ENCODE peak calls at places on chromosomes 6 and 20, in nine cellular contexts. One of them, this sample, is unnamed.

GRCh38 chr6:30917487-30917886 is 3.4 kb downstream of the VARS2 start:
- DNase-seq in HepG2: no peak
- DNase-seq in upper lobe of right lung: no peak
- DNase-seq in right cardiac atrium: no peak
- DNase-seq in body of pancreas: no peak
- DNase-seq in breast epithelium: no peak
- DNase-seq in heart left ventricle: no peak
- DNase-seq in fibroblast of lung: no peak
- DNase-seq in effector memory CD4-positive, alpha-beta T cell: no peak
- DNase-seq in this sample: no peak

GRCh38 chr6:97322226-97322625 is 39.2 kb upstream of the MMS22L start:
- DNase-seq in right cardiac atrium: no peak
- DNase-seq in fibroblast of lung: no peak
- DNase-seq in effector memory CD4-positive, alpha-beta T cell: no peak
- DNase-seq in breast epithelium: no peak
- DNase-seq in body of pancreas: no peak
- DNase-seq in upper lobe of right lung: no peak
- DNase-seq in HepG2: no peak
- DNase-seq in heart left ventricle: no peak
- DNase-seq in this sample: no peak

GRCh38 chr6:654136-654535 is 2.8 kb downstream of the HUS1B start:
- DNase-seq in fibroblast of lung: peak; percentile 42
- DNase-seq in breast epithelium: no peak
- DNase-seq in body of pancreas: no peak
- DNase-seq in upper lobe of right lung: no peak
- DNase-seq in effector memory CD4-positive, alpha-beta T cell: no peak
- DNase-seq in right cardiac atrium: no peak
- DNase-seq in HepG2: no peak
- DNase-seq in heart left ventricle: no peak
- DNase-seq in this sample: no peak

GRCh38 chr6:112539355-112539754 is 192.2 kb downstream of the RFPL4B start:
- DNase-seq in HepG2: no peak
- DNase-seq in upper lobe of right lung: no peak
- DNase-seq in effector memory CD4-positive, alpha-beta T cell: no peak
- DNase-seq in breast epithelium: no peak
- DNase-seq in right cardiac atrium: no peak
- DNase-seq in body of pancreas: no peak
- DNase-seq in heart left ventricle: no peak
- DNase-seq in fibroblast of lung: no peak
- DNase-seq in this sample: no peak

GRCh38 chr6:156980515-156980914 is 203.3 kb downstream of the ARID1B start:
- DNase-seq in breast epithelium: no peak
- DNase-seq in fibroblast of lung: no peak
- DNase-seq in heart left ventricle: no peak
- DNase-seq in right cardiac atrium: no peak
- DNase-seq in body of pancreas: no peak
- DNase-seq in HepG2: no peak
- DNase-seq in upper lobe of right lung: no peak
- DNase-seq in effector memory CD4-positive, alpha-beta T cell: no peak
- DNase-seq in this sample: peak; percentile 50

GRCh38 chr6:91573826-91574416 is 987.0 kb upstream of the MAP3K7 start:
- DNase-seq in fibroblast of lung: no peak
- DNase-seq in right cardiac atrium: no peak
- DNase-seq in HepG2: no peak
- DNase-seq in upper lobe of right lung: no peak
- DNase-seq in effector memory CD4-positive, alpha-beta T cell: no peak
- DNase-seq in breast epithelium: no peak
- DNase-seq in heart left ventricle: no peak
- DNase-seq in body of pancreas: no peak
- DNase-seq in this sample: no peak

GRCh38 chr6:16450285-16450684 is 211.9 kb downstream of the GMPR start:
- DNase-seq in right cardiac atrium: no peak
- DNase-seq in body of pancreas: no peak
- DNase-seq in effector memory CD4-positive, alpha-beta T cell: no peak
- DNase-seq in heart left ventricle: no peak
- DNase-seq in upper lobe of right lung: no peak
- DNase-seq in HepG2: no peak
- DNase-seq in breast epithelium: no peak
- DNase-seq in fibroblast of lung: peak; percentile 95
- DNase-seq in this sample: no peak

GRCh38 chr20:819680-820327 is 13.7 kb upstream of the FAM110A start:
- DNase-seq in body of pancreas: no peak
- DNase-seq in HepG2: no peak
- DNase-seq in fibroblast of lung: no peak
- DNase-seq in effector memory CD4-positive, alpha-beta T cell: no peak
- DNase-seq in breast epithelium: no peak
- DNase-seq in upper lobe of right lung: no peak
- DNase-seq in right cardiac atrium: no peak
- DNase-seq in heart left ventricle: no peak
- DNase-seq in this sample: no peak

GRCh38 chr6:53982361-53983050 is 128.7 kb upstream of the MLIP start:
- DNase-seq in heart left ventricle: no peak
- DNase-seq in fibroblast of lung: peak; percentile 75
- DNase-seq in HepG2: no peak
- DNase-seq in body of pancreas: no peak
- DNase-seq in breast epithelium: no peak
- DNase-seq in upper lobe of right lung: no peak
- DNase-seq in right cardiac atrium: no peak
- DNase-seq in effector memory CD4-positive, alpha-beta T cell: no peak
- DNase-seq in this sample: no peak

GRCh38 chr20:20894280-20894679 is 181.8 kb upstream of the RALGAPA2 start:
- DNase-seq in breast epithelium: no peak
- DNase-seq in right cardiac atrium: no peak
- DNase-seq in heart left ventricle: no peak
- DNase-seq in upper lobe of right lung: no peak
- DNase-seq in effector memory CD4-positive, alpha-beta T cell: no peak
- DNase-seq in body of pancreas: no peak
- DNase-seq in fibroblast of lung: no peak
- DNase-seq in HepG2: no peak
- DNase-seq in this sample: no peak

GRCh38 chr6:25889877-25890853 is 16.1 kb upstream of the SLC17A3 start:
- DNase-seq in HepG2: peak; percentile 70
- DNase-seq in upper lobe of right lung: no peak
- DNase-seq in body of pancreas: peak; percentile 10
- DNase-seq in heart left ventricle: no peak
- DNase-seq in effector memory CD4-positive, alpha-beta T cell: no peak
- DNase-seq in fibroblast of lung: peak; percentile 9
- DNase-seq in right cardiac atrium: no peak
- DNase-seq in breast epithelium: no peak
- DNase-seq in this sample: no peak

GRCh38 chr20:3933126-3933684 is 44.0 kb downstream of the PANK2 start:
- DNase-seq in upper lobe of right lung: no peak
- DNase-seq in right cardiac atrium: no peak
- DNase-seq in breast epithelium: no peak
- DNase-seq in heart left ventricle: no peak
- DNase-seq in fibroblast of lung: no peak
- DNase-seq in HepG2: no peak
- DNase-seq in body of pancreas: no peak
- DNase-seq in effector memory CD4-positive, alpha-beta T cell: no peak
- DNase-seq in this sample: no peak

GRCh38 chr6:37369321-37370196 is 15.8 kb downstream of the RNF8 start:
- DNase-seq in fibroblast of lung: peak; percentile 56
- DNase-seq in body of pancreas: no peak
- DNase-seq in breast epithelium: no peak
- DNase-seq in right cardiac atrium: no peak
- DNase-seq in upper lobe of right lung: no peak
- DNase-seq in heart left ventricle: no peak
- DNase-seq in HepG2: peak; percentile 86
- DNase-seq in effector memory CD4-positive, alpha-beta T cell: no peak
- DNase-seq in this sample: no peak

GRCh38 chr6:37367557-37367956 is 13.8 kb downstream of the RNF8 start:
- DNase-seq in right cardiac atrium: no peak
- DNase-seq in heart left ventricle: no peak
- DNase-seq in breast epithelium: no peak
- DNase-seq in HepG2: no peak
- DNase-seq in fibroblast of lung: no peak
- DNase-seq in body of pancreas: no peak
- DNase-seq in upper lobe of right lung: no peak
- DNase-seq in effector memory CD4-positive, alpha-beta T cell: no peak
- DNase-seq in this sample: no peak

GRCh38 chr6:37365791-37366190 is 12.0 kb downstream of the RNF8 start:
- DNase-seq in upper lobe of right lung: no peak
- DNase-seq in heart left ventricle: no peak
- DNase-seq in fibroblast of lung: peak; percentile 24
- DNase-seq in body of pancreas: no peak
- DNase-seq in breast epithelium: no peak
- DNase-seq in right cardiac atrium: no peak
- DNase-seq in effector memory CD4-positive, alpha-beta T cell: no peak
- DNase-seq in HepG2: peak; percentile 42
- DNase-seq in this sample: no peak

GRCh38 chr6:37368961-37369320 is 15.2 kb downstream of the RNF8 start:
- DNase-seq in right cardiac atrium: no peak
- DNase-seq in fibroblast of lung: no peak
- DNase-seq in breast epithelium: no peak
- DNase-seq in effector memory CD4-positive, alpha-beta T cell: no peak
- DNase-seq in HepG2: no peak
- DNase-seq in upper lobe of right lung: no peak
- DNase-seq in heart left ventricle: no peak
- DNase-seq in body of pancreas: no peak
- DNase-seq in this sample: no peak

DNA sequence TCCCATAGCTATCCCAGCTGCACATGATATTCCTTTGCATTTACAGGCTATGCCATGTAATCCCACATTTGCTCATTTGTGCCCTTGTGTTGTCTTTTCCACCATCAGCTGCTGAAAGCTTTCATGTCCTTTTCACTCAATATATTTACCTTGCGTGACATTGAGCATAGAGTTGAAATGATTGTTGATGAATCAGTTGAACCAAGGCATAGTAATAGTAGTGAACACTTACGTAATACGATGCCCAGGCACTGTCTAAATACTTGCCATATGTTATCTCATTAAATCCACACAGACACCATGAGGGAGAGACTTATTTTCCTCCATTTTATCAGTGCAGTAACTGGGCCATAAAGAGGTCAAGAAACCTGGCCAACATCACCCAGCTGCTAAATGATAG is 13.1 kb downstream of the RNF8 start:
- DNase-seq in right cardiac atrium: no peak
- DNase-seq in fibroblast of lung: no peak
- DNase-seq in upper lobe of right lung: no peak
- DNase-seq in effector memory CD4-positive, alpha-beta T cell: no peak
- DNase-seq in heart left ventricle: no peak
- DNase-seq in HepG2: peak; percentile 62
- DNase-seq in body of pancreas: no peak
- DNase-seq in breast epithelium: no peak
- DNase-seq in this sample: no peak
- H3K27ac ChIP-seq in right cardiac atrium: no peak overlapping the region
- H3K27ac ChIP-seq in fibroblast of lung: no peak overlapping the region
- H3K27ac ChIP-seq in upper lobe of right lung: no peak overlapping the region
- H3K27ac ChIP-seq in effector memory CD4-positive, alpha-beta T cell: no peak overlapping the region
- H3K27ac ChIP-seq in heart left ventricle: no peak overlapping the region
- H3K27ac ChIP-seq in HepG2: no peak overlapping the region
- H3K27ac ChIP-seq in body of pancreas: no peak overlapping the region
- H3K27ac ChIP-seq in breast epithelium: no peak overlapping the region
- H3K27ac ChIP-seq in this sample: no peak overlapping the region

DNA sequence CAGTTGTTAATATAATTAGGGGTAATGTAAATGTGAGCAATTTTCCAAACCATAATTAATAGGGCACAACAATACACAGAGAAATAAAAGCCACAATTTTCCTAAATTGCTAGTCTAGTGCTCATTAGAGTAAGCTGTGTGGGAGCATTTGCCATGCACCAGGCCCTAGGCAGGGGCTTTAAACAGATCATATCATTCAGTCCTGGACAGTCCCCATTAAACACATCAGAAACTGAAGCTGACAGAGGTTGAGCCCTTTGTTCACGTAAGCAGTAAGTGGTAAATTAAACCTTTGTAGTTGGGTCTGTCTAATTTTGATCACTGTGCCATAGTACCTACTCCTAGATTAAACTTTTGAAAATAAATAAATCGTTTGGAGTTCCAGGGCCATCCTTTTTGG is 931.1 kb downstream of the C6orf118 start:
- DNase-seq in effector memory CD4-positive, alpha-beta T cell: no peak
- DNase-seq in fibroblast of lung: no peak
- DNase-seq in breast epithelium: no peak
- DNase-seq in HepG2: no peak
- DNase-seq in heart left ventricle: no peak
- DNase-seq in right cardiac atrium: no peak
- DNase-seq in body of pancreas: no peak
- DNase-seq in upper lobe of right lung: no peak
- DNase-seq in this sample: no peak
- H3K27ac ChIP-seq in effector memory CD4-positive, alpha-beta T cell: no peak overlapping the region
- H3K27ac ChIP-seq in fibroblast of lung: no peak overlapping the region
- H3K27ac ChIP-seq in breast epithelium: no peak overlapping the region
- H3K27ac ChIP-seq in HepG2: no peak overlapping the region
- H3K27ac ChIP-seq in heart left ventricle: no peak overlapping the region
- H3K27ac ChIP-seq in right cardiac atrium: no peak overlapping the region
- H3K27ac ChIP-seq in body of pancreas: no peak overlapping the region
- H3K27ac ChIP-seq in upper lobe of right lung: no peak overlapping the region
- H3K27ac ChIP-seq in this sample: no peak overlapping the region

GRCh38 chr6:29354980-29355379 is 13.7 kb downstream of the OR5V1 start:
- DNase-seq in heart left ventricle: no peak
- DNase-seq in breast epithelium: no peak
- DNase-seq in effector memory CD4-positive, alpha-beta T cell: no peak
- DNase-seq in body of pancreas: no peak
- DNase-seq in upper lobe of right lung: no peak
- DNase-seq in HepG2: no peak
- DNase-seq in right cardiac atrium: no peak
- DNase-seq in fibroblast of lung: no peak
- DNase-seq in this sample: no peak
- H3K27ac ChIP-seq in heart left ventricle: no peak overlapping the region
- H3K27ac ChIP-seq in breast epithelium: no peak overlapping the region
- H3K27ac ChIP-seq in effector memory CD4-positive, alpha-beta T cell: no peak overlapping the region
- H3K27ac ChIP-seq in body of pancreas: no peak overlapping the region
- H3K27ac ChIP-seq in upper lobe of right lung: no peak overlapping the region
- H3K27ac ChIP-seq in HepG2: no peak overlapping the region
- H3K27ac ChIP-seq in right cardiac atrium: no peak overlapping the region
- H3K27ac ChIP-seq in fibroblast of lung: no peak overlapping the region
- H3K27ac ChIP-seq in this sample: no peak overlapping the region

GRCh38 chr6:51472745-51473483 is 614.5 kb downstream of the PKHD1 start:
- DNase-seq in upper lobe of right lung: no peak
- DNase-seq in body of pancreas: no peak
- DNase-seq in fibroblast of lung: no peak
- DNase-seq in effector memory CD4-positive, alpha-beta T cell: no peak
- DNase-seq in breast epithelium: no peak
- DNase-seq in right cardiac atrium: no peak
- DNase-seq in heart left ventricle: no peak
- DNase-seq in HepG2: no peak
- DNase-seq in this sample: no peak

GRCh38 chr6:51479296-51479695 is 608.1 kb downstream of the PKHD1 start:
- DNase-seq in heart left ventricle: no peak
- DNase-seq in right cardiac atrium: no peak
- DNase-seq in effector memory CD4-positive, alpha-beta T cell: no peak
- DNase-seq in body of pancreas: no peak
- DNase-seq in upper lobe of right lung: no peak
- DNase-seq in HepG2: peak; percentile 14
- DNase-seq in fibroblast of lung: no peak
- DNase-seq in breast epithelium: no peak
- DNase-seq in this sample: no peak

GRCh38 chr6:51468704-51469103 is 618.7 kb downstream of the PKHD1 start:
- DNase-seq in body of pancreas: no peak
- DNase-seq in fibroblast of lung: no peak
- DNase-seq in HepG2: no peak
- DNase-seq in effector memory CD4-positive, alpha-beta T cell: no peak
- DNase-seq in breast epithelium: no peak
- DNase-seq in upper lobe of right lung: no peak
- DNase-seq in heart left ventricle: no peak
- DNase-seq in right cardiac atrium: no peak
- DNase-seq in this sample: no peak

GRCh38 chr6:51477912-51478311 is 609.5 kb downstream of the PKHD1 start:
- DNase-seq in HepG2: no peak
- DNase-seq in upper lobe of right lung: no peak
- DNase-seq in effector memory CD4-positive, alpha-beta T cell: no peak
- DNase-seq in heart left ventricle: no peak
- DNase-seq in body of pancreas: no peak
- DNase-seq in fibroblast of lung: no peak
- DNase-seq in breast epithelium: no peak
- DNase-seq in right cardiac atrium: no peak
- DNase-seq in this sample: no peak

GRCh38 chr6:51473996-51474975 is 613.1 kb downstream of the PKHD1 start:
- DNase-seq in effector memory CD4-positive, alpha-beta T cell: no peak
- DNase-seq in heart left ventricle: no peak
- DNase-seq in HepG2: no peak
- DNase-seq in fibroblast of lung: no peak
- DNase-seq in right cardiac atrium: no peak
- DNase-seq in body of pancreas: no peak
- DNase-seq in upper lobe of right lung: no peak
- DNase-seq in breast epithelium: no peak
- DNase-seq in this sample: no peak
- H3K27ac ChIP-seq in effector memory CD4-positive, alpha-beta T cell: no peak overlapping the region
- H3K27ac ChIP-seq in heart left ventricle: no peak overlapping the region
- H3K27ac ChIP-seq in HepG2: no peak overlapping the region
- H3K27ac ChIP-seq in fibroblast of lung: no peak overlapping the region
- H3K27ac ChIP-seq in right cardiac atrium: no peak overlapping the region
- H3K27ac ChIP-seq in body of pancreas: no peak overlapping the region
- H3K27ac ChIP-seq in upper lobe of right lung: no peak overlapping the region
- H3K27ac ChIP-seq in breast epithelium: no peak overlapping the region
- H3K27ac ChIP-seq in this sample: no peak overlapping the region

This sample was measured in left lung.